ENCODE peak calls at places on chromosomes 2 and 18, in four cellular contexts. U is lower lobe of right lung, B is spleen, G is fibroblast of lung. Z is an unnamed sample.

GRCh38 chr18:39845673-39846072 is 2109.4 kb upstream of the PIK3C3 start:
- DNase-seq in U (no peak), B (no peak), G (no peak), Z (no peak)

GRCh38 chr18:67520276-67521035 is 3.9 kb upstream of the DSEL start:
- DNase-seq in U (no peak), G (peak), B (no peak), Z (no peak)

GRCh38 chr2:20609349-20609994 is 41.4 kb downstream of the HS1BP3 start:
- DNase-seq in B (no peak), U (peak), G (peak), Z (peak)

GRCh38 chr2:169828141-169828811 is 1.0 kb downstream of the UBR3 start:
- DNase-seq in B (no peak), U (peak), G (peak), Z (peak)

GRCh38 chr2:98730053-98730850 is 680 bp downstream of the MGAT4A start:
- DNase-seq in G (no peak), B (peak), U (peak), Z (no peak)

GRCh38 chr2:226524381-226524843 is 275.2 kb downstream of the IRS1 start:
- DNase-seq in U (no peak), B (no peak), G (peak), Z (no peak)

GRCh38 chr18:47050468-47050867 is 15.0 kb upstream of the ELOA2 start:
- DNase-seq in G (peak), U (no peak), B (no peak), Z (no peak)

GRCh38 chr2:160472839-160473251 is 20.8 kb downstream of the RBMS1 start:
- DNase-seq in U (no peak), G (peak), B (no peak), Z (no peak)

GRCh38 chr2:191696001-191696400 is 18.1 kb downstream of the NABP1 start:
- DNase-seq in B (no peak), U (no peak), G (peak), Z (peak)

GRCh38 chr2:8794923-8795825 is 42.2 kb downstream of the KIDINS220 start:
- DNase-seq in G (peak), U (no peak), B (no peak), Z (peak)

GRCh38 chr2:160674076-160674630 is 180.5 kb upstream of the RBMS1 start:
- DNase-seq in G (peak), U (no peak), B (no peak), Z (peak)

GRCh38 chr2:15726321-15727057 is 134.8 kb downstream of the DDX1 start:
- DNase-seq in B (no peak), U (no peak), G (no peak), Z (no peak)

GRCh38 chr2:142044168-142044567 is 86.6 kb downstream of the LRP1B start:
- DNase-seq in B (no peak), G (peak), U (no peak), Z (no peak)

GRCh38 chr2:149166958-149167810 is 128.7 kb downstream of the LYPD6B start:
- DNase-seq in G (peak), B (no peak), U (no peak), Z (peak)

GRCh38 chr2:10028407-10028987 is 14.9 kb upstream of the KLF11 start:
- DNase-seq in G (no peak), U (no peak), B (no peak), Z (peak)

GRCh38 chr2:53970095-53970897 is 497 bp downstream of the PSME4 start:
- DNase-seq in B (no peak), G (peak), U (peak), Z (peak)

GRCh38 chr2:30267161-30267568 is 35.8 kb downstream of the LBH start:
- DNase-seq in G (no peak), U (no peak), B (peak), Z (no peak)

GRCh38 chr18:45415614-45416013 is 199.7 kb upstream of the SLC14A2 start:
- DNase-seq in G (no peak), U (no peak), B (no peak), Z (no peak)

GRCh38 chr2:151670346-151670745 is 63.9 kb downstream of the NEB start:
- DNase-seq in B (no peak), U (no peak), G (no peak), Z (no peak)

GRCh38 chr2:37851828-37852584 is 73.1 kb upstream of the RMDN2 start:
- DNase-seq in G (peak), B (no peak), U (no peak), Z (peak)

GRCh38 chr2:220148849-220149248 is 521.4 kb downstream of the SLC4A3 start:
- DNase-seq in B (no peak), U (no peak), G (peak), Z (no peak)

GRCh38 chr18:69980982-69981804 is 33.5 kb upstream of the CD226 start:
- DNase-seq in B (no peak), G (no peak), U (no peak), Z (no peak)

GRCh38 chr2:96553176-96553956 is 16.8 kb downstream of the ARID5A start:
- DNase-seq in U (no peak), B (no peak), G (no peak), Z (peak)

GRCh38 chr2:61536086-61536722 is 2.0 kb downstream of the XPO1 start:
- DNase-seq in U (no peak), B (no peak), G (peak), Z (peak)

GRCh38 chr18:9619056-9619455 is 4.7 kb upstream of the PPP4R1 start:
- DNase-seq in B (no peak), U (no peak), G (peak), Z (no peak)

GRCh38 chr2:109213646-109214417 is 84.8 kb downstream of the SH3RF3 start:
- DNase-seq in G (peak), B (no peak), U (peak), Z (peak)

GRCh38 chr2:172039011-172039704 is 39.4 kb downstream of the METAP1D start:
- DNase-seq in B (no peak), G (no peak), U (no peak), Z (peak)

GRCh38 chr2:233728723-233729301 is at the start of gene UGT1A3:
- DNase-seq in U (no peak), B (no peak), G (no peak), Z (no peak)

GRCh38 chr2:120740765-120741513 is 5.3 kb downstream of the GLI2 start:
- DNase-seq in G (peak), U (no peak), B (peak), Z (peak)

GRCh38 chr2:231795525-231796327 is 9.5 kb downstream of the COPS7B start:
- DNase-seq in B (no peak), U (no peak), G (peak), Z (peak)

GRCh38 chr18:59272221-59272888 is 899 bp downstream of the RAX start:
- DNase-seq in G (no peak), B (peak), U (no peak), Z (no peak)

GRCh38 chr18:32469691-32470131 is 971 bp downstream of the GAREM1 start:
- DNase-seq in B (no peak), G (peak), U (no peak), Z (peak)

GRCh38 chr2:122164964-122165363 is 409.5 kb downstream of the TSN start:
- DNase-seq in G (no peak), U (no peak), B (peak), Z (no peak)

GRCh38 chr18:54926593-54927297 is 32.5 kb downstream of the CCDC68 start:
- DNase-seq in U (no peak), G (peak), B (no peak), Z (no peak)

GRCh38 chr18:76266226-76266991 is 228.6 kb downstream of the ZNF516 start:
- DNase-seq in G (no peak), U (no peak), B (no peak), Z (no peak)

GRCh38 chr18:76264073-76264472 is 231.0 kb downstream of the ZNF516 start:
- DNase-seq in B (no peak), G (no peak), U (no peak), Z (no peak)

GRCh38 chr18:76264851-76265250 is 230.2 kb downstream of the ZNF516 start:
- DNase-seq in U (no peak), B (no peak), G (no peak), Z (no peak)

GRCh38 chr18:76262956-76263955 is 231.8 kb downstream of the ZNF516 start:
- DNase-seq in U (no peak), G (no peak), B (no peak), Z (no peak)

DNA sequence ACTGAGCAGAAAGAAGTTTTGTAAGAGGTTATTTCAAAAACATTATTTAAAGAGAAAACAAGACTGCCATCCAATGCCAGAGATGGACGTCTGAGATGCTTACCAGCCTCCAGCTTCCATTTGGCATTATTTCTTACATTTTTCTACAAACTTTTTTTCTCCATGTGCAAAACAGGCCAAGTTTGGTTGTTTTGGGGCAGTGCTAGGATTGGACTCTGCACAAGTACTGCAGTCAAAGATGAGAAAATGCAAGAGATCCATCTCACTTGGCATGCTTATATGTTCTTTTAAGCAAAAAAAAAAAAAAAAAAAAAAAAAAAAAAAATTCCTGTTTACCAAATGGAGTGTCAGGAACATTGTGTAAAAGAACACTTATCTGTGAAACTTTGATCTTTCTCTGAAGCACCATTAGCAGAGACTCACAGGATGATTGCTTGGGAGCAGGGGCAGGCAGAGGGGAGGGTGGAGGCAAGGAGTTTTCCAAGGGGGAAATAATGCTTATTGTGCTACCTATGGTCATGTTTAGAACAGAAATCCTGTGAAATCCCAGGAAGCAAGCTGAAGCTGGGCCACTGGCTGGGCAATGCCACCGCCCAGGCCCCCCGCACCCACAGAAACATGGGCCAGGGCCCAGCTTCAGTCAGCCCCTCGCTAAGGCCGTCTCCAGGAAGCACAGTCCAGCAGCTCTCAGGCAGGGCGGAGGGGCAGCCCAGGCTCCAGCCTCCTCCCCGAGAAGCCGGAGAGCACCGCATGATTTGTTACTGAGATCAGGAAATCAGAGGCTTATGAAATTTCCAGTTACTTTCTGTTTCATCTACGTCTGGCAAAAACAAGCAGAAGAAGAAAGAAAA is 229.4 kb downstream of the ZNF516 start:
- DNase-seq in U (peak), B (no peak), G (no peak), Z (peak)
- H3K4me3 ChIP-seq in U (peak), B (peak), G (no peak), Z (peak)

GRCh38 chr2:157441072-157441454 is 2.8 kb downstream of the CYTIP start:
- DNase-seq in G (no peak), B (no peak), U (no peak), Z (no peak)
- H3K4me3 ChIP-seq in G (no peak), B (peak), U (peak), Z (no peak)

GRCh38 chr2:44242929-44243328 is 32.4 kb upstream of the SLC3A1 start:
- DNase-seq in U (no peak), B (no peak), G (no peak), Z (no peak)

GRCh38 chr2:44245068-44245861 is 30.0 kb upstream of the SLC3A1 start:
- DNase-seq in U (no peak), B (no peak), G (no peak), Z (peak)

GRCh38 chr2:44246436-44246835 is 28.8 kb upstream of the SLC3A1 start:
- DNase-seq in G (peak), B (no peak), U (no peak), Z (peak)

GRCh38 chr2:44246840-44247369 is 28.4 kb upstream of the SLC3A1 start:
- DNase-seq in G (no peak), B (no peak), U (no peak), Z (no peak)

DNA sequence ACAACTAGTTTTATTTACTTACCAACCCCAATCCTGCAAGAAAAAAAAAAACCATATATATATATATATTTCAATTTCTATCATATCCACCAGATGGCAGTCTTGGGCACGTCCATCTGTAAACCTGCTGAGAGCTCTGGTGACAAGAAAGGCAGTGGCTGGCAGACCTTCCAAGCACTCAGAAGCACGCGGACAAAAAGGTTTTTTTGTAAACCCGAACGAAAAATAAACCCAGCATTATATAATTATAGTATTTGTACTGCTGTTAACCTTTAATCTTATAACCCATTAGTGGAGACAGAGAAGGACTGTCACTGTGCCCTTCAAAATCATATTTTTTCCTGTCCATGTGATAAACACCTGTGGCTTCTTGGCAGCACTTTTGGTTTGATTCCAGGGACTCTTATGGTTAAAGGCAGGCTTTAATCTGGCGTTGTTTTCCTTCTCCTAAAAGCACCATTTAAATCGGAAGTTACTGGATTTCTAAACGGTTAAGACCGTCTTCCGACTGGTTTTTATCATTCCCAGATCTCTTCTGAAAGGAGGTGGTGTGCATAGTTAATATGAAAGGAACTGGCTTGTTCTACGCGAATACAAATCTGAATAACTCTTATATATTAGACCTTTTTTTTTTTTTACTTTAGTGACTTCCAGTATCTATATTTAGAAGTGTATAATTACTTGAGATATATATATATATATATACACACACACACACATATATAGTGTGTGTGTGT is 31.0 kb upstream of the SLC3A1 start:
- DNase-seq in G (peak), B (no peak), U (peak), Z (peak)
- H3K4me3 ChIP-seq in G (peak), B (peak), U (peak), Z (peak)

GRCh38 chr18:76456823-76457222 is 38.2 kb downstream of the ZNF516 start:
- DNase-seq in U (no peak), B (no peak), G (peak), Z (no peak)
- H3K4me3 ChIP-seq in U (no peak), B (no peak), G (no peak), Z (no peak)

DNA sequence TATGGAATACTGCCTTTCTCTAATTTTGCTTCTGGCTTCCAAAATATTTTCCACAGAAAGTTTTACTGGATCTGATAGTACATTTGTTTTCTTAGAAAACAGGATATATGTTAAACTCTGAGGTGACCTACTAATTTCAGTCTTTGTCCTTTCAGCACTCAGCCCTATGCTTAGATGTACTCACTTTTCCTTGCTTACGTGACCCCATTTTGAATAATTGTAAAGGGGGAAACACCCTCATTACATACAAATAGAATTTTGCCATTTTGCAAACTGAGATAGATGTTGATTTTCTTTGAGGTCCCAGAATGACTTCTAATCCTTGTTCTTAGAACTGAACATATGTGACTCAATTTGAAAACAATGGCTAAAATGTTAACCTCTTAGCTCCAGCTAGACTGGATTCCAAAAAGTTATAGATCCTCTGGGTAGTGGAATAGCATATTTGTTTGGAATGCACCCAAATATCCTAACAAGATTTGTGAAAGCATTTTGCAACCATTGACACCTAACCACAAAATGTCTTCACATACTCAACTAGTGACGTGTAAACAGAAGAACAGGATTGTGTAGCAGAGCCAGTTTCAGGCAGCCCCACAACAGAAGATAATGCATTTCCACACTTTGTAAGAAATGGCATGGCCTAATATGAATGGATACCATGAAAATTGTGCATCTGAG is 44.8 kb upstream of the EHBP1 start:
- DNase-seq in G (peak), U (no peak), B (no peak), Z (peak)
- H3K4me3 ChIP-seq in G (no peak), U (no peak), B (peak), Z (peak)

GRCh38 chr2:230179907-230180306 is 39.9 kb downstream of the SP110 start:
- DNase-seq in G (no peak), B (no peak), U (no peak), Z (no peak)

GRCh38 chr2:230181245-230181644 is 38.5 kb downstream of the SP110 start:
- DNase-seq in B (no peak), U (no peak), G (no peak), Z (no peak)

GRCh38 chr2:230176996-230177395 is 42.8 kb downstream of the SP110 start:
- DNase-seq in G (no peak), B (no peak), U (no peak), Z (no peak)

GRCh38 chr2:230174466-230174865 is 45.3 kb downstream of the SP110 start:
- DNase-seq in G (no peak), U (no peak), B (no peak), Z (no peak)

GRCh38 chr2:230179086-230179485 is 40.7 kb downstream of the SP110 start:
- DNase-seq in B (no peak), G (no peak), U (no peak), Z (no peak)
- H3K4me3 ChIP-seq in B (no peak), G (no peak), U (no peak), Z (no peak)

GRCh38 chr2:19351499-19351898 is 6.9 kb downstream of the OSR1 start:
- DNase-seq in B (no peak), U (no peak), G (no peak), Z (no peak)

GRCh38 chr2:19348692-19349091 is 9.7 kb downstream of the OSR1 start:
- DNase-seq in U (no peak), B (peak), G (no peak), Z (no peak)

GRCh38 chr2:19350678-19351401 is 7.6 kb downstream of the OSR1 start:
- DNase-seq in G (no peak), U (no peak), B (no peak), Z (no peak)

GRCh38 chr2:19351914-19352697 is 6.3 kb downstream of the OSR1 start:
- DNase-seq in U (no peak), G (no peak), B (no peak), Z (no peak)

DNA sequence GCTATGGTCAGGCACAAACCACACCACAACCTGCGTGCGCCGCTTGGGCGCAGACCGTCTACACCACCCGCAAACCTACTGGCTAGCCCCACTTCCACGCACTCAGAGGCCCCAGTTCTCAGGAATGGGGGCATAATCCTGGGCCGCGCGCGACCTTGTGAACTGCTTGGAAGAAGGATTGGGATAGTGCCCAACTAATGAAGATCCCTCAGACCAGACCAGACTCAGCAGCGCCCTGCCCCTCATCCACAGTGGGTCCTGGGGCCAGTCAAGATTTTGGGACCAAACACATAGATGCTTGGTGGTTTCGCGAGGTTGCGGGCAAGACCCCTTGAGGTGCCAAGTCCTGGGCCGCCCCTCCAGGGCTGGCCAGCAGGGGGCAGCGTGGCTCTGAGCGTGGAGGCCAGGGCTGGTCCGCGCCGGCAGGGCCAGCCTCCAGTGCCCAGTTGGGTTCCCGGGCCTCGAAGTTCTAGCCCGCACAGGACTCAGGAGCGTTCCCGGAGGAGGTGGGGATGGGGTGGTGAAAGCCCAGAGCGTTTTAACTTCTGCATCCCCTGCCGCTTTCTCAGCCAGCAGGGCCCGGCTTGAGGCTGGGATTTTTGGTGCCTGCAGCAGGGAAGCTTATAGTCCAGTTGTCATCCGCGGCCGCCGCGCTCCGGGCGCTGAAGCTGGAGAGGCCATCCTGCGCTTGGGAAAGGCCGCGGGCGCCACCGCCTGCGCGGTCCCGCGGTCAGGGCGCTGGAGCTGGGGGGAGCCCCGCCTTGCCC is 8.3 kb downstream of the OSR1 start:
- DNase-seq in G (peak), B (peak), U (peak), Z (peak)
- H3K4me3 ChIP-seq in G (no peak), B (peak), U (peak), Z (peak)

DNA sequence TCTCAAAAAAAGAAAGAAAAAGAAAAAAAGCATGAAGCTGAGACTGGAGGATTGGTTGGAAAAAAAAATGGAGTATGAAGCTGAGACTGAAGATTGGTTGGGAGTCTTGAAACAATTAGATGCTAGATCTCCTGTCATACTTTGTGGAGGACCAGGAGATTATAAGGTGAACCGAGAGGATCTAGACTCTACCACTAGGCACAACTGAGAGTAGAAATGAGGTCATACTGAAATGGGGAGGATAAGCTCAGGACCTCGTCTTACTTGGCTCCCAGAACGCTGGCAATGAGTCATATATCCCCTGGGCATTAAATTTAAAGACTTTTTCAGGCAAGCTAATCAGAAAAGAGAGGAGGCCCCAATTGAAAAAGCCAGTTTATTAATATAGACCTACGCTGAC is 3.3 kb upstream of the ORC2 start:
- DNase-seq in U (no peak), G (peak), B (no peak), Z (peak)
- H3K4me3 ChIP-seq in U (no peak), G (no peak), B (no peak), Z (no peak)

Z was measured in osteoblast.